ENCODE peak calls at places on chromosomes 3 and 15, in six cellular contexts. Z is LHCN-M2, W is bronchial epithelial cell, F is SIG-M5, V is hypothalamus, J is mucosa of gallbladder. L is an unnamed sample.

GRCh38 chr15:82936966-82937647 is 15.4 kb downstream of the HOMER2 start:
- DNase-seq in J (no peak), V (no peak), W (peak), F (no peak), Z (peak), L (no peak)

GRCh38 chr3:151726016-151726415 is 7.7 kb upstream of the AADACL2 start:
- DNase-seq in Z (peak), J (no peak), W (no peak), V (no peak), F (no peak), L (no peak)

GRCh38 chr3:63135362-63135761 is 142.7 kb upstream of the SYNPR start:
- DNase-seq in J (no peak), Z (no peak), W (peak), V (no peak), F (no peak), L (no peak)

GRCh38 chr3:81352867-81353266 is 408.6 kb downstream of the GBE1 start:
- DNase-seq in V (no peak), F (no peak), W (peak), J (no peak), Z (no peak), L (no peak)

GRCh38 chr15:101813803-101814534 is 2.0 kb downstream of the OR4F15 start:
- DNase-seq in J (no peak), Z (peak), V (no peak), W (peak), F (no peak), L (no peak)

GRCh38 chr3:20511863-20512262 is 325.9 kb upstream of the SGO1 start:
- DNase-seq in W (peak), V (no peak), Z (peak), J (no peak), F (no peak), L (no peak)

GRCh38 chr3:42709621-42710020 is 7.0 kb upstream of the HHATL start:
- DNase-seq in J (no peak), V (no peak), Z (no peak), F (no peak), W (no peak), L (no peak)

GRCh38 chr15:77532067-77532710 is 100.5 kb downstream of the LINGO1 start:
- DNase-seq in J (no peak), F (no peak), W (no peak), V (no peak), Z (no peak), L (no peak)

GRCh38 chr3:38640661-38641441 is 8.6 kb downstream of the SCN5A start:
- DNase-seq in V (no peak), J (no peak), W (no peak), F (no peak), Z (no peak), L (no peak)

GRCh38 chr3:158420654-158421396 is 150.2 kb upstream of the MLF1 start:
- DNase-seq in F (no peak), J (no peak), V (no peak), Z (peak), W (peak), L (no peak)

GRCh38 chr3:56101576-56101975 is 366.7 kb downstream of the ERC2 start:
- DNase-seq in W (no peak), J (no peak), F (no peak), V (no peak), Z (no peak), L (no peak)

GRCh38 chr3:196414469-196414868 is 17.8 kb downstream of the UBXN7 start:
- DNase-seq in V (no peak), F (no peak), W (peak), Z (peak), J (no peak), L (no peak)

GRCh38 chr15:97718509-97718908 is 242.0 kb upstream of the ARRDC4 start:
- DNase-seq in V (no peak), J (no peak), Z (no peak), F (no peak), W (no peak), L (no peak)

GRCh38 chr3:69121950-69122349 is 445 bp downstream of the LMOD3 start:
- DNase-seq in J (no peak), Z (peak), V (no peak), F (no peak), W (no peak), L (no peak)

GRCh38 chr3:100277255-100277800 is 16.5 kb downstream of the TBC1D23 start:
- DNase-seq in F (no peak), W (no peak), Z (peak), V (no peak), J (no peak), L (no peak)

GRCh38 chr3:111735271-111735758 is 123.8 kb upstream of the PHLDB2 start:
- DNase-seq in V (no peak), Z (peak), J (peak), F (no peak), W (peak), L (no peak)

GRCh38 chr15:55627730-55628368 is 39.7 kb upstream of the PYGO1 start:
- DNase-seq in Z (peak), J (no peak), F (no peak), W (peak), V (no peak), L (peak)

GRCh38 chr3:135392151-135392550 is 573.4 kb upstream of the PPP2R3A start:
- DNase-seq in Z (no peak), F (no peak), W (no peak), V (no peak), J (no peak), L (no peak)

GRCh38 chr15:62453356-62453755 is 288.3 kb upstream of the C2CD4B start:
- DNase-seq in J (no peak), F (no peak), V (no peak), Z (peak), W (peak), L (no peak)

GRCh38 chr15:78317145-78317836 is 17.9 kb upstream of the SKIC8 start:
- DNase-seq in V (no peak), F (no peak), Z (no peak), W (peak), J (peak), L (no peak)

GRCh38 chr15:31839388-31839787 is 190.9 kb upstream of the CHRNA7 start:
- DNase-seq in F (no peak), W (no peak), V (no peak), J (no peak), Z (no peak), L (no peak)

GRCh38 chr3:14438929-14439328 is 36.5 kb downstream of the SLC6A6 start:
- DNase-seq in W (no peak), V (no peak), F (no peak), J (no peak), Z (no peak), L (no peak)

GRCh38 chr3:58025824-58026579 is 17.8 kb downstream of the FLNB start:
- DNase-seq in F (no peak), W (peak), V (no peak), Z (peak), J (no peak), L (peak)

GRCh38 chr15:63805993-63806980 is 27.5 kb downstream of the HERC1 start:
- DNase-seq in F (no peak), Z (no peak), J (no peak), V (no peak), W (no peak), L (no peak)

GRCh38 chr3:50227390-50228183 is 8.4 kb upstream of the GNAI2 start:
- DNase-seq in Z (peak), W (peak), J (peak), F (peak), V (peak), L (peak)

GRCh38 chr3:48273594-48274211 is 32.8 kb downstream of the ZNF589 start:
- DNase-seq in F (no peak), W (peak), Z (peak), V (peak), J (peak), L (peak)

GRCh38 chr15:82129769-82130168 is 84.0 kb upstream of the MEX3B start:
- DNase-seq in F (no peak), J (no peak), W (peak), V (no peak), Z (peak), L (no peak)

GRCh38 chr15:71532994-71533393 is 277.4 kb upstream of the NR2E3 start:
- DNase-seq in Z (peak), V (no peak), J (no peak), W (peak), F (no peak), L (no peak)

GRCh38 chr15:96358006-96358794 is 27.7 kb downstream of the NR2F2 start:
- DNase-seq in W (no peak), F (no peak), V (no peak), Z (no peak), J (no peak), L (no peak)

GRCh38 chr15:83011271-83012037 is at the start of gene C15orf40:
- DNase-seq in V (peak), W (peak), Z (peak), F (no peak), J (peak), L (peak)

GRCh38 chr15:101455291-101455916 is 34.1 kb downstream of the PCSK6 start:
- DNase-seq in Z (peak), J (no peak), W (no peak), F (peak), V (peak), L (no peak)

GRCh38 chr3:196979545-196979944 is 10.9 kb upstream of the PIGZ start:
- DNase-seq in J (no peak), F (no peak), V (no peak), Z (peak), W (no peak), L (no peak)

GRCh38 chr3:178492496-178492895 is 43.7 kb upstream of the KCNMB2 start:
- DNase-seq in W (no peak), V (no peak), Z (no peak), F (no peak), J (no peak), L (no peak)

GRCh38 chr3:128714887-128715496 is 11.0 kb upstream of the RAB7A start:
- DNase-seq in Z (no peak), V (peak), J (no peak), F (peak), W (no peak), L (no peak)